ENCODE peak calls at places on chromosomes 5 and 9, in seven cellular contexts. M is activated naive CD8-positive, alpha-beta T cell treated with anti-CD3 and anti-CD28 coated beads, Interleukin-2, amount 50 U/mL, for 24 hours; A is esophagus squamous epithelium; Q is Calu3; T is NCI-H146; R is naive B cell; D is NCI-H1092 treated with DMSO at 0.1 percent for 48 hours. L is an unnamed sample.

GRCh38 chr9:126411225-126411947 is 84.8 kb downstream of the MVB12B start:
- DNase-seq in T (no peak), Q (no peak), D (no peak), M (no peak), R (peak; percentile 74), A (no peak), L (no peak)

GRCh38 chr5:105740242-105740641 is 1930.5 kb downstream of the EFNA5 start:
- DNase-seq in A (no peak), M (no peak), D (no peak), R (no peak), Q (no peak), T (no peak), L (no peak)

GRCh38 chr5:133662578-133662977 is 50.2 kb upstream of the FSTL4 start:
- DNase-seq in R (no peak), D (no peak), Q (no peak), A (no peak), T (no peak), M (no peak), L (no peak)

GRCh38 chr5:132473019-132473531 is 17.5 kb downstream of the IRF1 start:
- DNase-seq in M (peak; percentile 78), Q (no peak), A (no peak), T (no peak), R (peak; percentile 91), D (no peak), L (no peak)

GRCh38 chr5:59840200-59840601 is 53.3 kb downstream of the PDE4D start:
- DNase-seq in D (no peak), Q (no peak), R (no peak), T (no peak), A (no peak), M (no peak), L (no peak)

GRCh38 chr9:128100581-128100980 is 26.9 kb downstream of the PTGES2 start:
- DNase-seq in A (no peak), R (no peak), T (no peak), Q (no peak), D (no peak), M (no peak), L (no peak)

GRCh38 chr9:91223000-91223399 is 138.7 kb downstream of the AUH start:
- DNase-seq in T (no peak), R (no peak), D (no peak), M (no peak), Q (no peak), A (no peak), L (no peak)

GRCh38 chr5:172833691-172834569 is at the start of gene ERGIC1:
- DNase-seq in T (peak; percentile 70), D (peak; percentile 39), A (no peak), Q (peak; percentile 87), M (peak; percentile 85), R (peak; percentile 85), L (no peak)

GRCh38 chr5:144189800-144190429 is 19.2 kb downstream of the KCTD16 start:
- DNase-seq in A (no peak), T (no peak), Q (peak; percentile 61), M (peak; percentile 55), D (no peak), R (peak; percentile 53), L (no peak)

GRCh38 chr9:3732077-3733038 is 206.6 kb upstream of the RFX3 start:
- DNase-seq in A (no peak), M (peak; percentile 33), D (peak; percentile 82), R (peak; percentile 12), Q (peak; percentile 66), T (peak; percentile 56), L (peak; percentile 56)

GRCh38 chr9:96500696-96501660 is 51.0 kb downstream of the HABP4 start:
- DNase-seq in Q (no peak), A (no peak), D (no peak), R (no peak), T (no peak), M (no peak), L (no peak)

GRCh38 chr5:173750538-173751265 is 134.3 kb upstream of the BOD1 start:
- DNase-seq in T (no peak), Q (no peak), R (no peak), M (no peak), A (no peak), D (no peak), L (no peak)

GRCh38 chr9:115997923-115998322 is 155.7 kb upstream of the PAPPA start:
- DNase-seq in T (no peak), D (no peak), A (no peak), M (no peak), R (no peak), Q (no peak), L (no peak)

GRCh38 chr9:33143241-33143642 is 23.9 kb downstream of the B4GALT1 start:
- DNase-seq in R (no peak), A (no peak), D (no peak), M (no peak), T (no peak), Q (no peak), L (no peak)

L was measured in Panc1.